ENCODE peak calls at places on chromosomes 13 and 19, in ten cellular contexts. One of them, this sample, is unnamed.

GRCh38 chr19:44758596-44758995 is 10.1 kb downstream of the BCL3 start:
- DNase-seq in T follicular helper cell: no peak
- DNase-seq in islet precursor cell: peak; percentile 74
- DNase-seq in ELF-1: peak; percentile 75
- DNase-seq in central memory CD4-positive, alpha-beta T cell: no peak
- DNase-seq in GM04504: no peak
- DNase-seq in T-helper 17 cell: no peak
- DNase-seq in endothelial cell of umbilical vein: no peak
- DNase-seq in stimulated activated CD4-positive, alpha-beta T cell treated with anti-CD3 and anti-CD28 coated beads, Interleukin-2, amount 100 ng/mL, for 48 hours: no peak
- DNase-seq in fibroblast of the conjunctiva: no peak
- DNase-seq in this sample: no peak

GRCh38 chr19:49425922-49426592 is 869 bp downstream of the GFY start:
- DNase-seq in T follicular helper cell: no peak
- DNase-seq in islet precursor cell: peak; percentile 72
- DNase-seq in ELF-1: peak; percentile 89
- DNase-seq in central memory CD4-positive, alpha-beta T cell: no peak
- DNase-seq in GM04504: no peak
- DNase-seq in T-helper 17 cell: no peak
- DNase-seq in endothelial cell of umbilical vein: no peak
- DNase-seq in stimulated activated CD4-positive, alpha-beta T cell treated with anti-CD3 and anti-CD28 coated beads, Interleukin-2, amount 100 ng/mL, for 48 hours: no peak
- DNase-seq in fibroblast of the conjunctiva: no peak
- DNase-seq in this sample: no peak

GRCh38 chr19:9431475-9431874 is 3.9 kb downstream of the ZNF266 start:
- DNase-seq in T follicular helper cell: peak; percentile 1
- DNase-seq in islet precursor cell: peak; percentile 67
- DNase-seq in ELF-1: peak; percentile 37
- DNase-seq in central memory CD4-positive, alpha-beta T cell: peak; percentile 7
- DNase-seq in GM04504: no peak
- DNase-seq in T-helper 17 cell: peak; percentile 19
- DNase-seq in endothelial cell of umbilical vein: no peak
- DNase-seq in stimulated activated CD4-positive, alpha-beta T cell treated with anti-CD3 and anti-CD28 coated beads, Interleukin-2, amount 100 ng/mL, for 48 hours: no peak
- DNase-seq in fibroblast of the conjunctiva: no peak
- DNase-seq in this sample: no peak

GRCh38 chr13:28248080-28248479 is 109.7 kb downstream of the PAN3 start:
- DNase-seq in T follicular helper cell: no peak
- DNase-seq in islet precursor cell: no peak
- DNase-seq in ELF-1: no peak
- DNase-seq in central memory CD4-positive, alpha-beta T cell: no peak
- DNase-seq in GM04504: no peak
- DNase-seq in T-helper 17 cell: no peak
- DNase-seq in endothelial cell of umbilical vein: no peak
- DNase-seq in stimulated activated CD4-positive, alpha-beta T cell treated with anti-CD3 and anti-CD28 coated beads, Interleukin-2, amount 100 ng/mL, for 48 hours: no peak
- DNase-seq in fibroblast of the conjunctiva: no peak
- DNase-seq in this sample: no peak

GRCh38 chr13:99370476-99371272 is 63.5 kb upstream of the GPR183 start:
- DNase-seq in T follicular helper cell: no peak
- DNase-seq in islet precursor cell: peak; percentile 15
- DNase-seq in ELF-1: no peak
- DNase-seq in central memory CD4-positive, alpha-beta T cell: peak; percentile 41
- DNase-seq in GM04504: no peak
- DNase-seq in T-helper 17 cell: no peak
- DNase-seq in endothelial cell of umbilical vein: no peak
- DNase-seq in stimulated activated CD4-positive, alpha-beta T cell treated with anti-CD3 and anti-CD28 coated beads, Interleukin-2, amount 100 ng/mL, for 48 hours: no peak
- DNase-seq in fibroblast of the conjunctiva: no peak
- DNase-seq in this sample: no peak

GRCh38 chr19:43720936-43721335 is 5.1 kb downstream of the IRGC start:
- DNase-seq in T follicular helper cell: no peak
- DNase-seq in islet precursor cell: no peak
- DNase-seq in ELF-1: no peak
- DNase-seq in central memory CD4-positive, alpha-beta T cell: no peak
- DNase-seq in GM04504: no peak
- DNase-seq in T-helper 17 cell: no peak
- DNase-seq in endothelial cell of umbilical vein: no peak
- DNase-seq in stimulated activated CD4-positive, alpha-beta T cell treated with anti-CD3 and anti-CD28 coated beads, Interleukin-2, amount 100 ng/mL, for 48 hours: no peak
- DNase-seq in fibroblast of the conjunctiva: no peak
- DNase-seq in this sample: no peak

GRCh38 chr13:46961719-46962118 is 64.9 kb upstream of the HTR2A start:
- DNase-seq in T follicular helper cell: no peak
- DNase-seq in islet precursor cell: no peak
- DNase-seq in ELF-1: no peak
- DNase-seq in central memory CD4-positive, alpha-beta T cell: no peak
- DNase-seq in GM04504: peak; percentile 66
- DNase-seq in T-helper 17 cell: no peak
- DNase-seq in endothelial cell of umbilical vein: no peak
- DNase-seq in stimulated activated CD4-positive, alpha-beta T cell treated with anti-CD3 and anti-CD28 coated beads, Interleukin-2, amount 100 ng/mL, for 48 hours: no peak
- DNase-seq in fibroblast of the conjunctiva: peak; percentile 17
- DNase-seq in this sample: no peak

GRCh38 chr19:47446534-47447469 is 24.9 kb downstream of the SLC8A2 start:
- DNase-seq in T follicular helper cell: no peak
- DNase-seq in islet precursor cell: peak; percentile 78
- DNase-seq in ELF-1: peak; percentile 93
- DNase-seq in central memory CD4-positive, alpha-beta T cell: no peak
- DNase-seq in GM04504: no peak
- DNase-seq in T-helper 17 cell: no peak
- DNase-seq in endothelial cell of umbilical vein: no peak
- DNase-seq in stimulated activated CD4-positive, alpha-beta T cell treated with anti-CD3 and anti-CD28 coated beads, Interleukin-2, amount 100 ng/mL, for 48 hours: no peak
- DNase-seq in fibroblast of the conjunctiva: no peak
- DNase-seq in this sample: no peak

GRCh38 chr13:50613356-50613831 is 230.1 kb downstream of the DLEU7 start:
- DNase-seq in T follicular helper cell: no peak
- DNase-seq in islet precursor cell: no peak
- DNase-seq in ELF-1: no peak
- DNase-seq in central memory CD4-positive, alpha-beta T cell: no peak
- DNase-seq in GM04504: no peak
- DNase-seq in T-helper 17 cell: no peak
- DNase-seq in endothelial cell of umbilical vein: no peak
- DNase-seq in stimulated activated CD4-positive, alpha-beta T cell treated with anti-CD3 and anti-CD28 coated beads, Interleukin-2, amount 100 ng/mL, for 48 hours: no peak
- DNase-seq in fibroblast of the conjunctiva: no peak
- DNase-seq in this sample: no peak

GRCh38 chr19:6709549-6709948 is 10.9 kb downstream of the C3 start:
- DNase-seq in T follicular helper cell: no peak
- DNase-seq in islet precursor cell: no peak
- DNase-seq in ELF-1: no peak
- DNase-seq in central memory CD4-positive, alpha-beta T cell: no peak
- DNase-seq in GM04504: no peak
- DNase-seq in T-helper 17 cell: no peak
- DNase-seq in endothelial cell of umbilical vein: no peak
- DNase-seq in stimulated activated CD4-positive, alpha-beta T cell treated with anti-CD3 and anti-CD28 coated beads, Interleukin-2, amount 100 ng/mL, for 48 hours: no peak
- DNase-seq in fibroblast of the conjunctiva: no peak
- DNase-seq in this sample: no peak

GRCh38 chr13:76965759-76966421 is 17.6 kb downstream of the ACOD1 start:
- DNase-seq in T follicular helper cell: no peak
- DNase-seq in islet precursor cell: peak; percentile 70
- DNase-seq in ELF-1: no peak
- DNase-seq in central memory CD4-positive, alpha-beta T cell: no peak
- DNase-seq in GM04504: peak; percentile 62
- DNase-seq in T-helper 17 cell: no peak
- DNase-seq in endothelial cell of umbilical vein: peak; percentile 21
- DNase-seq in stimulated activated CD4-positive, alpha-beta T cell treated with anti-CD3 and anti-CD28 coated beads, Interleukin-2, amount 100 ng/mL, for 48 hours: no peak
- DNase-seq in fibroblast of the conjunctiva: peak; percentile 93
- DNase-seq in this sample: no peak

GRCh38 chr19:15138427-15138826 is 31.2 kb downstream of the SYDE1 start:
- DNase-seq in T follicular helper cell: no peak
- DNase-seq in islet precursor cell: no peak
- DNase-seq in ELF-1: no peak
- DNase-seq in central memory CD4-positive, alpha-beta T cell: no peak
- DNase-seq in GM04504: no peak
- DNase-seq in T-helper 17 cell: no peak
- DNase-seq in endothelial cell of umbilical vein: no peak
- DNase-seq in stimulated activated CD4-positive, alpha-beta T cell treated with anti-CD3 and anti-CD28 coated beads, Interleukin-2, amount 100 ng/mL, for 48 hours: no peak
- DNase-seq in fibroblast of the conjunctiva: no peak
- DNase-seq in this sample: no peak

GRCh38 chr13:112772929-112773328 is 83.1 kb downstream of the ATP11A start:
- DNase-seq in T follicular helper cell: no peak
- DNase-seq in islet precursor cell: no peak
- DNase-seq in ELF-1: no peak
- DNase-seq in central memory CD4-positive, alpha-beta T cell: no peak
- DNase-seq in GM04504: no peak
- DNase-seq in T-helper 17 cell: no peak
- DNase-seq in endothelial cell of umbilical vein: no peak
- DNase-seq in stimulated activated CD4-positive, alpha-beta T cell treated with anti-CD3 and anti-CD28 coated beads, Interleukin-2, amount 100 ng/mL, for 48 hours: no peak
- DNase-seq in fibroblast of the conjunctiva: no peak
- DNase-seq in this sample: no peak

GRCh38 chr19:38173324-38174041 is 50.5 kb downstream of the DPF1 start:
- DNase-seq in T follicular helper cell: no peak
- DNase-seq in islet precursor cell: peak; percentile 53
- DNase-seq in ELF-1: no peak
- DNase-seq in central memory CD4-positive, alpha-beta T cell: no peak
- DNase-seq in GM04504: peak; percentile 18
- DNase-seq in T-helper 17 cell: no peak
- DNase-seq in endothelial cell of umbilical vein: peak; percentile 17
- DNase-seq in stimulated activated CD4-positive, alpha-beta T cell treated with anti-CD3 and anti-CD28 coated beads, Interleukin-2, amount 100 ng/mL, for 48 hours: no peak
- DNase-seq in fibroblast of the conjunctiva: no peak
- DNase-seq in this sample: no peak

GRCh38 chr13:76887070-76887563 is 912 bp upstream of the KCTD12 start:
- DNase-seq in T follicular helper cell: no peak
- DNase-seq in islet precursor cell: peak; percentile 70
- DNase-seq in ELF-1: peak; percentile 26
- DNase-seq in central memory CD4-positive, alpha-beta T cell: no peak
- DNase-seq in GM04504: no peak
- DNase-seq in T-helper 17 cell: no peak
- DNase-seq in endothelial cell of umbilical vein: no peak
- DNase-seq in stimulated activated CD4-positive, alpha-beta T cell treated with anti-CD3 and anti-CD28 coated beads, Interleukin-2, amount 100 ng/mL, for 48 hours: no peak
- DNase-seq in fibroblast of the conjunctiva: no peak
- DNase-seq in this sample: no peak

GRCh38 chr19:40217027-40217810 is 965 bp downstream of the TTC9B start:
- DNase-seq in T follicular helper cell: no peak
- DNase-seq in islet precursor cell: peak; percentile 72
- DNase-seq in ELF-1: peak; percentile 67
- DNase-seq in central memory CD4-positive, alpha-beta T cell: no peak
- DNase-seq in GM04504: no peak
- DNase-seq in T-helper 17 cell: no peak
- DNase-seq in endothelial cell of umbilical vein: no peak
- DNase-seq in stimulated activated CD4-positive, alpha-beta T cell treated with anti-CD3 and anti-CD28 coated beads, Interleukin-2, amount 100 ng/mL, for 48 hours: no peak
- DNase-seq in fibroblast of the conjunctiva: no peak
- DNase-seq in this sample: no peak

GRCh38 chr19:40718774-40719391 is 2.0 kb downstream of the ITPKC start:
- DNase-seq in T follicular helper cell: no peak
- DNase-seq in islet precursor cell: peak; percentile 89
- DNase-seq in ELF-1: peak; percentile 73
- DNase-seq in central memory CD4-positive, alpha-beta T cell: no peak
- DNase-seq in GM04504: no peak
- DNase-seq in T-helper 17 cell: no peak
- DNase-seq in endothelial cell of umbilical vein: peak; percentile 49
- DNase-seq in stimulated activated CD4-positive, alpha-beta T cell treated with anti-CD3 and anti-CD28 coated beads, Interleukin-2, amount 100 ng/mL, for 48 hours: no peak
- DNase-seq in fibroblast of the conjunctiva: peak; percentile 12
- DNase-seq in this sample: no peak

GRCh38 chr13:111118898-111119607 is 3.9 kb downstream of the ARHGEF7 start:
- DNase-seq in T follicular helper cell: no peak
- DNase-seq in islet precursor cell: no peak
- DNase-seq in ELF-1: no peak
- DNase-seq in central memory CD4-positive, alpha-beta T cell: no peak
- DNase-seq in GM04504: no peak
- DNase-seq in T-helper 17 cell: no peak
- DNase-seq in endothelial cell of umbilical vein: no peak
- DNase-seq in stimulated activated CD4-positive, alpha-beta T cell treated with anti-CD3 and anti-CD28 coated beads, Interleukin-2, amount 100 ng/mL, for 48 hours: no peak
- DNase-seq in fibroblast of the conjunctiva: no peak
- DNase-seq in this sample: no peak

GRCh38 chr19:8640402-8641004 is 10.1 kb downstream of the NFILZ start:
- DNase-seq in T follicular helper cell: no peak
- DNase-seq in islet precursor cell: no peak
- DNase-seq in ELF-1: no peak
- DNase-seq in central memory CD4-positive, alpha-beta T cell: no peak
- DNase-seq in GM04504: no peak
- DNase-seq in T-helper 17 cell: no peak
- DNase-seq in endothelial cell of umbilical vein: no peak
- DNase-seq in stimulated activated CD4-positive, alpha-beta T cell treated with anti-CD3 and anti-CD28 coated beads, Interleukin-2, amount 100 ng/mL, for 48 hours: no peak
- DNase-seq in fibroblast of the conjunctiva: no peak
- DNase-seq in this sample: no peak

GRCh38 chr13:49443327-49443688 is 556 bp downstream of the CAB39L start:
- DNase-seq in T follicular helper cell: no peak
- DNase-seq in islet precursor cell: no peak
- DNase-seq in ELF-1: no peak
- DNase-seq in central memory CD4-positive, alpha-beta T cell: no peak
- DNase-seq in GM04504: no peak
- DNase-seq in T-helper 17 cell: no peak
- DNase-seq in endothelial cell of umbilical vein: peak; percentile 54
- DNase-seq in stimulated activated CD4-positive, alpha-beta T cell treated with anti-CD3 and anti-CD28 coated beads, Interleukin-2, amount 100 ng/mL, for 48 hours: no peak
- DNase-seq in fibroblast of the conjunctiva: no peak
- DNase-seq in this sample: no peak

GRCh38 chr19:16769385-16769784 is 49.7 kb downstream of the NWD1 start:
- DNase-seq in T follicular helper cell: no peak
- DNase-seq in islet precursor cell: no peak
- DNase-seq in ELF-1: no peak
- DNase-seq in central memory CD4-positive, alpha-beta T cell: no peak
- DNase-seq in GM04504: no peak
- DNase-seq in T-helper 17 cell: no peak
- DNase-seq in endothelial cell of umbilical vein: no peak
- DNase-seq in stimulated activated CD4-positive, alpha-beta T cell treated with anti-CD3 and anti-CD28 coated beads, Interleukin-2, amount 100 ng/mL, for 48 hours: no peak
- DNase-seq in fibroblast of the conjunctiva: no peak
- DNase-seq in this sample: no peak

GRCh38 chr13:109941221-109941620 is 154.8 kb upstream of the IRS2 start:
- DNase-seq in T follicular helper cell: no peak
- DNase-seq in islet precursor cell: no peak
- DNase-seq in ELF-1: no peak
- DNase-seq in central memory CD4-positive, alpha-beta T cell: no peak
- DNase-seq in GM04504: no peak
- DNase-seq in T-helper 17 cell: no peak
- DNase-seq in endothelial cell of umbilical vein: no peak
- DNase-seq in stimulated activated CD4-positive, alpha-beta T cell treated with anti-CD3 and anti-CD28 coated beads, Interleukin-2, amount 100 ng/mL, for 48 hours: no peak
- DNase-seq in fibroblast of the conjunctiva: no peak
- DNase-seq in this sample: no peak

GRCh38 chr13:112784811-112785418 is 95.1 kb downstream of the ATP11A start:
- DNase-seq in T follicular helper cell: no peak
- DNase-seq in islet precursor cell: peak; percentile 43
- DNase-seq in ELF-1: no peak
- DNase-seq in central memory CD4-positive, alpha-beta T cell: no peak
- DNase-seq in GM04504: no peak
- DNase-seq in T-helper 17 cell: no peak
- DNase-seq in endothelial cell of umbilical vein: no peak
- DNase-seq in stimulated activated CD4-positive, alpha-beta T cell treated with anti-CD3 and anti-CD28 coated beads, Interleukin-2, amount 100 ng/mL, for 48 hours: no peak
- DNase-seq in fibroblast of the conjunctiva: no peak
- DNase-seq in this sample: no peak

GRCh38 chr13:48151343-48151742 is 56.4 kb upstream of the MED4 start:
- DNase-seq in T follicular helper cell: no peak
- DNase-seq in islet precursor cell: no peak
- DNase-seq in ELF-1: no peak
- DNase-seq in central memory CD4-positive, alpha-beta T cell: peak; percentile 12
- DNase-seq in GM04504: no peak
- DNase-seq in T-helper 17 cell: no peak
- DNase-seq in endothelial cell of umbilical vein: no peak
- DNase-seq in stimulated activated CD4-positive, alpha-beta T cell treated with anti-CD3 and anti-CD28 coated beads, Interleukin-2, amount 100 ng/mL, for 48 hours: no peak
- DNase-seq in fibroblast of the conjunctiva: no peak
- DNase-seq in this sample: no peak

GRCh38 chr13:23980160-23980551 is 82.9 kb upstream of the C1QTNF9B start:
- DNase-seq in T follicular helper cell: peak; percentile 69
- DNase-seq in islet precursor cell: peak; percentile 92
- DNase-seq in ELF-1: peak; percentile 86
- DNase-seq in central memory CD4-positive, alpha-beta T cell: peak; percentile 84
- DNase-seq in GM04504: no peak
- DNase-seq in T-helper 17 cell: peak; percentile 82
- DNase-seq in endothelial cell of umbilical vein: peak; percentile 59
- DNase-seq in stimulated activated CD4-positive, alpha-beta T cell treated with anti-CD3 and anti-CD28 coated beads, Interleukin-2, amount 100 ng/mL, for 48 hours: peak; percentile 70
- DNase-seq in fibroblast of the conjunctiva: peak; percentile 51
- DNase-seq in this sample: peak; percentile 69

GRCh38 chr13:24203726-24204295 is 43.3 kb downstream of the SPATA13 start:
- DNase-seq in T follicular helper cell: no peak
- DNase-seq in islet precursor cell: no peak
- DNase-seq in ELF-1: no peak
- DNase-seq in central memory CD4-positive, alpha-beta T cell: no peak
- DNase-seq in GM04504: no peak
- DNase-seq in T-helper 17 cell: no peak
- DNase-seq in endothelial cell of umbilical vein: peak; percentile 42
- DNase-seq in stimulated activated CD4-positive, alpha-beta T cell treated with anti-CD3 and anti-CD28 coated beads, Interleukin-2, amount 100 ng/mL, for 48 hours: no peak
- DNase-seq in fibroblast of the conjunctiva: no peak
- DNase-seq in this sample: no peak

GRCh38 chr13:40064723-40065122 is 409.3 kb downstream of the COG6 start:
- DNase-seq in T follicular helper cell: no peak
- DNase-seq in islet precursor cell: no peak
- DNase-seq in ELF-1: no peak
- DNase-seq in central memory CD4-positive, alpha-beta T cell: no peak
- DNase-seq in GM04504: peak; percentile 96
- DNase-seq in T-helper 17 cell: no peak
- DNase-seq in endothelial cell of umbilical vein: peak; percentile 57
- DNase-seq in stimulated activated CD4-positive, alpha-beta T cell treated with anti-CD3 and anti-CD28 coated beads, Interleukin-2, amount 100 ng/mL, for 48 hours: no peak
- DNase-seq in fibroblast of the conjunctiva: peak; percentile 84
- DNase-seq in this sample: no peak

GRCh38 chr19:37551123-37551993 is 43.2 kb downstream of the ZNF571 start:
- DNase-seq in T follicular helper cell: peak; percentile 44
- DNase-seq in islet precursor cell: no peak
- DNase-seq in ELF-1: peak; percentile 88
- DNase-seq in central memory CD4-positive, alpha-beta T cell: peak; percentile 73
- DNase-seq in GM04504: peak; percentile 37
- DNase-seq in T-helper 17 cell: peak; percentile 47
- DNase-seq in endothelial cell of umbilical vein: peak; percentile 57
- DNase-seq in stimulated activated CD4-positive, alpha-beta T cell treated with anti-CD3 and anti-CD28 coated beads, Interleukin-2, amount 100 ng/mL, for 48 hours: peak; percentile 57
- DNase-seq in fibroblast of the conjunctiva: peak; percentile 47
- DNase-seq in this sample: peak; percentile 27

This sample was measured in T-helper 22 cell.